ENCODE peak calls at places on chromosomes 16 and 17, in seven cellular contexts. One of them, this sample, is unnamed.
A peak's percentile ranks its signal among the peaks of the same experiment; 100 is the strongest.

GRCh38 chr17:59786536-59787319 is 79.3 kb downstream of the VMP1 start:
- DNase-seq in A549: peak; percentile 100
- DNase-seq in right atrium auricular region: peak; percentile 69
- DNase-seq in heart right ventricle: peak; percentile 65
- DNase-seq in cardiac muscle cell: peak; percentile 100
- DNase-seq in left ventricle myocardium inferior: no peak
- DNase-seq in colonic mucosa: peak; percentile 83
- DNase-seq in this sample: peak; percentile 30

GRCh38 chr17:51046527-51047384 is 73.9 kb downstream of the SPAG9 start:
- DNase-seq in colonic mucosa: peak; percentile 38
- DNase-seq in left ventricle myocardium inferior: peak; percentile 36
- DNase-seq in cardiac muscle cell: peak; percentile 97
- DNase-seq in right atrium auricular region: peak; percentile 79
- DNase-seq in heart right ventricle: peak; percentile 76
- DNase-seq in A549: peak; percentile 26
- DNase-seq in this sample: peak; percentile 60

GRCh38 chr16:154223-155030 is 2.0 kb downstream of the HBZ start:
- DNase-seq in colonic mucosa: no peak
- DNase-seq in heart right ventricle: no peak
- DNase-seq in left ventricle myocardium inferior: no peak
- DNase-seq in right atrium auricular region: no peak
- DNase-seq in cardiac muscle cell: peak; percentile 35
- DNase-seq in A549: no peak
- DNase-seq in this sample: peak; percentile 14

GRCh38 chr17:31509805-31510177 is 118.3 kb downstream of the RAB11FIP4 start:
- DNase-seq in cardiac muscle cell: no peak
- DNase-seq in left ventricle myocardium inferior: no peak
- DNase-seq in A549: no peak
- DNase-seq in colonic mucosa: no peak
- DNase-seq in right atrium auricular region: no peak
- DNase-seq in heart right ventricle: no peak
- DNase-seq in this sample: no peak

GRCh38 chr17:72587156-72587555 is 466.3 kb downstream of the SOX9 start:
- DNase-seq in left ventricle myocardium inferior: no peak
- DNase-seq in colonic mucosa: no peak
- DNase-seq in heart right ventricle: no peak
- DNase-seq in right atrium auricular region: no peak
- DNase-seq in A549: no peak
- DNase-seq in cardiac muscle cell: no peak
- DNase-seq in this sample: no peak

GRCh38 chr17:69336580-69336979 is 9.6 kb upstream of the ABCA5 start:
- DNase-seq in A549: no peak
- DNase-seq in colonic mucosa: no peak
- DNase-seq in cardiac muscle cell: no peak
- DNase-seq in heart right ventricle: no peak
- DNase-seq in left ventricle myocardium inferior: no peak
- DNase-seq in right atrium auricular region: no peak
- DNase-seq in this sample: no peak

GRCh38 chr16:65453646-65454045 is 331.8 kb upstream of the CDH11 start:
- DNase-seq in heart right ventricle: no peak
- DNase-seq in right atrium auricular region: no peak
- DNase-seq in left ventricle myocardium inferior: no peak
- DNase-seq in A549: no peak
- DNase-seq in cardiac muscle cell: no peak
- DNase-seq in colonic mucosa: no peak
- DNase-seq in this sample: no peak

GRCh38 chr16:4550587-4550986 is 5.6 kb upstream of the C16orf96 start:
- DNase-seq in cardiac muscle cell: peak; percentile 22
- DNase-seq in A549: no peak
- DNase-seq in right atrium auricular region: no peak
- DNase-seq in colonic mucosa: no peak
- DNase-seq in left ventricle myocardium inferior: no peak
- DNase-seq in heart right ventricle: no peak
- DNase-seq in this sample: no peak

GRCh38 chr17:81025756-81026155 is 9.2 kb upstream of the BAIAP2 start:
- DNase-seq in heart right ventricle: no peak
- DNase-seq in colonic mucosa: no peak
- DNase-seq in A549: no peak
- DNase-seq in left ventricle myocardium inferior: no peak
- DNase-seq in cardiac muscle cell: no peak
- DNase-seq in right atrium auricular region: no peak
- DNase-seq in this sample: no peak

GRCh38 chr17:57875109-57876022 is 25.5 kb upstream of the MRPS23 start:
- DNase-seq in cardiac muscle cell: peak; percentile 99
- DNase-seq in heart right ventricle: peak; percentile 82
- DNase-seq in colonic mucosa: no peak
- DNase-seq in left ventricle myocardium inferior: peak; percentile 76
- DNase-seq in right atrium auricular region: peak; percentile 88
- DNase-seq in A549: peak; percentile 96
- DNase-seq in this sample: peak; percentile 76

GRCh38 chr17:57372156-57372555 is 115.8 kb downstream of the MSI2 start:
- DNase-seq in cardiac muscle cell: peak; percentile 60
- DNase-seq in colonic mucosa: no peak
- DNase-seq in heart right ventricle: no peak
- DNase-seq in right atrium auricular region: no peak
- DNase-seq in left ventricle myocardium inferior: no peak
- DNase-seq in A549: peak; percentile 89
- DNase-seq in this sample: no peak

GRCh38 chr17:31459716-31460115 is 68.2 kb downstream of the RAB11FIP4 start:
- DNase-seq in colonic mucosa: no peak
- DNase-seq in A549: no peak
- DNase-seq in cardiac muscle cell: no peak
- DNase-seq in heart right ventricle: no peak
- DNase-seq in left ventricle myocardium inferior: no peak
- DNase-seq in right atrium auricular region: no peak
- DNase-seq in this sample: no peak

GRCh38 chr16:5428932-5429331 is 331.3 kb upstream of the EEF2KMT start:
- DNase-seq in heart right ventricle: no peak
- DNase-seq in A549: no peak
- DNase-seq in right atrium auricular region: no peak
- DNase-seq in colonic mucosa: peak; percentile 26
- DNase-seq in cardiac muscle cell: no peak
- DNase-seq in left ventricle myocardium inferior: no peak
- DNase-seq in this sample: no peak

GRCh38 chr16:29254676-29255495 is 151.6 kb downstream of the NPIPB11 start:
- DNase-seq in A549: no peak
- DNase-seq in left ventricle myocardium inferior: no peak
- DNase-seq in cardiac muscle cell: no peak
- DNase-seq in heart right ventricle: no peak
- DNase-seq in colonic mucosa: no peak
- DNase-seq in right atrium auricular region: no peak
- DNase-seq in this sample: no peak

GRCh38 chr16:58027341-58028167 is 2.0 kb downstream of the MMP15 start:
- DNase-seq in A549: peak; percentile 71
- DNase-seq in heart right ventricle: peak; percentile 68
- DNase-seq in right atrium auricular region: no peak
- DNase-seq in colonic mucosa: peak; percentile 83
- DNase-seq in cardiac muscle cell: peak; percentile 34
- DNase-seq in left ventricle myocardium inferior: peak; percentile 70
- DNase-seq in this sample: peak; percentile 82

GRCh38 chr17:42422958-42423712 is at the start of gene CAVIN1:
- DNase-seq in left ventricle myocardium inferior: peak; percentile 100
- DNase-seq in colonic mucosa: peak; percentile 95
- DNase-seq in heart right ventricle: peak; percentile 100
- DNase-seq in right atrium auricular region: peak; percentile 98
- DNase-seq in cardiac muscle cell: peak; percentile 99
- DNase-seq in A549: peak; percentile 97
- DNase-seq in this sample: peak; percentile 99

GRCh38 chr17:68860941-68861340 is 94.3 kb downstream of the ABCA8 start:
- DNase-seq in cardiac muscle cell: no peak
- DNase-seq in right atrium auricular region: no peak
- DNase-seq in colonic mucosa: no peak
- DNase-seq in A549: no peak
- DNase-seq in left ventricle myocardium inferior: no peak
- DNase-seq in heart right ventricle: no peak
- DNase-seq in this sample: no peak

GRCh38 chr17:77320501-77321256 is 179.9 kb downstream of the SEC14L1 start:
- DNase-seq in right atrium auricular region: no peak
- DNase-seq in cardiac muscle cell: peak; percentile 42
- DNase-seq in A549: peak; percentile 52
- DNase-seq in colonic mucosa: no peak
- DNase-seq in left ventricle myocardium inferior: no peak
- DNase-seq in heart right ventricle: no peak
- DNase-seq in this sample: no peak

GRCh38 chr16:68981971-68982370 is 123.5 kb upstream of the HAS3 start:
- DNase-seq in A549: no peak
- DNase-seq in right atrium auricular region: no peak
- DNase-seq in cardiac muscle cell: no peak
- DNase-seq in left ventricle myocardium inferior: no peak
- DNase-seq in colonic mucosa: no peak
- DNase-seq in heart right ventricle: no peak
- DNase-seq in this sample: no peak

GRCh38 chr17:75684249-75684648 is 17.1 kb downstream of the SAP30BP start:
- DNase-seq in heart right ventricle: no peak
- DNase-seq in right atrium auricular region: no peak
- DNase-seq in A549: no peak
- DNase-seq in colonic mucosa: no peak
- DNase-seq in left ventricle myocardium inferior: no peak
- DNase-seq in cardiac muscle cell: no peak
- DNase-seq in this sample: no peak

GRCh38 chr17:32191306-32191705 is 49.0 kb downstream of the RHOT1 start:
- DNase-seq in left ventricle myocardium inferior: no peak
- DNase-seq in colonic mucosa: no peak
- DNase-seq in A549: no peak
- DNase-seq in cardiac muscle cell: peak; percentile 12
- DNase-seq in heart right ventricle: no peak
- DNase-seq in right atrium auricular region: no peak
- DNase-seq in this sample: no peak

DNA sequence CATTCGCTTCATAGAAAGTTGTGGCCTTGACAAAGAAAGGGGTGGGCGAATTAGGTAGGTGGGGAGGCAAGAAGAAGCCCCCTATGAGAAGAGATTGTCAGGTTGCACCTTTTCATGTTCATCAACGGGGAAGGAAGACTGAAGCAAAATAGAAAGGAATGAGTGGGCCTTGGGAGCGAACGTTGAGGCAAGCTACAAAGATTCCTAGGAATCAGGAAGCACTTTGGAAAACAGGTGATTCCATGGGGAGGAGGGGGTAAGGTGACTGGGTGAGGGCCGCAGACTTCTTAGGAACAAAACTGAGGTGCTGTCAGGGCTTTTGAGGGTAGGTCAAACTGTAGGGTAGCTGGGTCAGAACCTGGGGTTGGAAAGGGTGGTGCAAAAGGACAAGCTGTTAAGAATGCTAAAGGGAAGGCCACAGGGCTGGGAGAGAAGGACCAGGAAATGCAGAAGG is 535 bp downstream of the ITFG1 start:
- DNase-seq in colonic mucosa: no peak
- DNase-seq in heart right ventricle: no peak
- DNase-seq in A549: peak; percentile 6
- DNase-seq in cardiac muscle cell: no peak
- DNase-seq in right atrium auricular region: no peak
- DNase-seq in left ventricle myocardium inferior: no peak
- DNase-seq in this sample: no peak
- H3K4me3 ChIP-seq in colonic mucosa: peak overlapping the region; percentile 66
- H3K4me3 ChIP-seq in heart right ventricle: peak overlapping the region; percentile 97
- H3K4me3 ChIP-seq in A549: peak overlapping the region; percentile 80
- H3K4me3 ChIP-seq in cardiac muscle cell: peak overlapping the region; percentile 83
- H3K4me3 ChIP-seq in right atrium auricular region: peak overlapping the region; percentile 85
- H3K4me3 ChIP-seq in left ventricle myocardium inferior: peak overlapping the region; percentile 94
- H3K4me3 ChIP-seq in this sample: peak overlapping the region; percentile 8

GRCh38 chr16:85446846-85447656 is 166.1 kb upstream of the GSE1 start:
- DNase-seq in heart right ventricle: no peak
- DNase-seq in right atrium auricular region: no peak
- DNase-seq in cardiac muscle cell: no peak
- DNase-seq in colonic mucosa: no peak
- DNase-seq in left ventricle myocardium inferior: no peak
- DNase-seq in A549: no peak
- DNase-seq in this sample: no peak
- TF ChIP-seq CTCF in heart right ventricle: no peak
- TF ChIP-seq CTCF in right atrium auricular region: no peak
- TF ChIP-seq CTCF in cardiac muscle cell: no peak
- TF ChIP-seq CTCF in colonic mucosa: no peak
- TF ChIP-seq CTCF in left ventricle myocardium inferior: no peak
- TF ChIP-seq CTCF in A549: no peak
- TF ChIP-seq CTCF in this sample: no peak

GRCh38 chr16:50183316-50183715 is 30.2 kb downstream of the TENT4B start:
- DNase-seq in right atrium auricular region: no peak
- DNase-seq in cardiac muscle cell: peak; percentile 86
- DNase-seq in A549: no peak
- DNase-seq in heart right ventricle: no peak
- DNase-seq in left ventricle myocardium inferior: no peak
- DNase-seq in colonic mucosa: no peak
- DNase-seq in this sample: no peak
- H3K4me1 ChIP-seq in right atrium auricular region: no peaks in the 10 kb centered on the region
- H3K4me1 ChIP-seq in cardiac muscle cell: peaks cover 6% of the 10 kb centered on the region
- H3K4me1 ChIP-seq in A549: peaks cover 55% of the 10 kb centered on the region
- H3K4me1 ChIP-seq in heart right ventricle: no peaks in the 10 kb centered on the region
- H3K4me1 ChIP-seq in left ventricle myocardium inferior: peaks cover 32% of the 10 kb centered on the region
- H3K4me1 ChIP-seq in colonic mucosa: no peaks in the 10 kb centered on the region
- H3K4me1 ChIP-seq in this sample: no peaks in the 10 kb centered on the region

GRCh38 chr17:37483311-37484039 is 6.2 kb upstream of the DUSP14 start:
- DNase-seq in colonic mucosa: no peak
- DNase-seq in left ventricle myocardium inferior: no peak
- DNase-seq in A549: peak; percentile 53
- DNase-seq in cardiac muscle cell: peak; percentile 86
- DNase-seq in right atrium auricular region: no peak
- DNase-seq in heart right ventricle: peak; percentile 40
- DNase-seq in this sample: no peak
- H3K4me3 ChIP-seq in colonic mucosa: no peak overlapping the region
- H3K4me3 ChIP-seq in left ventricle myocardium inferior: no peak overlapping the region
- H3K4me3 ChIP-seq in A549: no peak overlapping the region
- H3K4me3 ChIP-seq in cardiac muscle cell: no peak overlapping the region
- H3K4me3 ChIP-seq in right atrium auricular region: no peak overlapping the region
- H3K4me3 ChIP-seq in heart right ventricle: no peak overlapping the region
- H3K4me3 ChIP-seq in this sample: no peak overlapping the region

GRCh38 chr16:2427526-2427925 is 1.7 kb upstream of the CCNF start:
- DNase-seq in colonic mucosa: no peak
- DNase-seq in heart right ventricle: no peak
- DNase-seq in cardiac muscle cell: no peak
- DNase-seq in A549: no peak
- DNase-seq in left ventricle myocardium inferior: no peak
- DNase-seq in right atrium auricular region: no peak
- DNase-seq in this sample: no peak

GRCh38 chr16:2428051-2428786 is 1.0 kb upstream of the CCNF start:
- DNase-seq in colonic mucosa: peak; percentile 58
- DNase-seq in cardiac muscle cell: peak; percentile 38
- DNase-seq in left ventricle myocardium inferior: no peak
- DNase-seq in heart right ventricle: peak; percentile 16
- DNase-seq in A549: peak; percentile 44
- DNase-seq in right atrium auricular region: no peak
- DNase-seq in this sample: peak; percentile 46

GRCh38 chr16:2429037-2429770 is at the start of gene CCNF:
- DNase-seq in cardiac muscle cell: peak; percentile 97
- DNase-seq in heart right ventricle: peak; percentile 97
- DNase-seq in A549: peak; percentile 94
- DNase-seq in left ventricle myocardium inferior: peak; percentile 98
- DNase-seq in colonic mucosa: peak; percentile 98
- DNase-seq in right atrium auricular region: peak; percentile 97
- DNase-seq in this sample: peak; percentile 97

GRCh38 chr16:2429771-2430663 is 770 bp downstream of the CCNF start:
- DNase-seq in cardiac muscle cell: peak; percentile 28
- DNase-seq in A549: no peak
- DNase-seq in colonic mucosa: peak; percentile 45
- DNase-seq in heart right ventricle: no peak
- DNase-seq in left ventricle myocardium inferior: no peak
- DNase-seq in right atrium auricular region: no peak
- DNase-seq in this sample: peak; percentile 5

DNA sequence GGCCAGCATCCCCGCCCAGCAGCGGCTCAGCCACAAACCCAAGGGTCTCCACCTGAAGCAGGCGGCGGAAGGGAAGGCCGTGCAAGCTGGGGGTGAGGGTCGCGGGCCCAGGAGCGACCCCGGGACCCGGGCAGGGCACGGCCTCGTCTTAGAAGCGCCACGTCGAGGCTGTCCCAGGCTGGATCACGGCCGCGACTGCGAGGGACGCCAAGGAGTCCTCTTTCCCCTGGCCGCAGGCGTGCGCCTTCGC is 535 bp upstream of the CCNF start:
- DNase-seq in A549: no peak
- DNase-seq in heart right ventricle: no peak
- DNase-seq in colonic mucosa: no peak
- DNase-seq in right atrium auricular region: no peak
- DNase-seq in cardiac muscle cell: no peak
- DNase-seq in left ventricle myocardium inferior: no peak
- DNase-seq in this sample: no peak
- TF ChIP-seq CTCF in A549: no peak
- TF ChIP-seq CTCF in heart right ventricle: no peak
- TF ChIP-seq CTCF in colonic mucosa: no peak
- TF ChIP-seq CTCF in right atrium auricular region: no peak
- TF ChIP-seq CTCF in cardiac muscle cell: no peak
- TF ChIP-seq CTCF in left ventricle myocardium inferior: no peak
- TF ChIP-seq CTCF in this sample: no peak